ENCODE peak calls at places on chromosomes 3 and 15, in seven cellular contexts. G is esophagus squamous epithelium, O is substantia nigra, A is M059J, J is anterior cingulate cortex, F is mucosa of descending colon, Q is frontal cortex. P is an unnamed sample.

GRCh38 chr15:52464478-52464877 is 64.2 kb downstream of the MYO5A start:
- DNase-seq in G (no peak), O (no peak), A (no peak), J (no peak), F (no peak), Q (no peak), P (no peak)

GRCh38 chr3:27080126-27080525 is 289.1 kb downstream of the NEK10 start:
- DNase-seq in G (no peak), O (no peak), A (peak), J (no peak), F (no peak), Q (no peak), P (no peak)

GRCh38 chr3:56971261-56971660 is 89.2 kb upstream of the SPATA12 start:
- DNase-seq in G (no peak), O (no peak), A (no peak), J (no peak), F (no peak), Q (no peak), P (no peak)

GRCh38 chr3:111917300-111917699 is 58.2 kb downstream of the PHLDB2 start:
- DNase-seq in G (no peak), O (no peak), A (peak), J (no peak), F (no peak), Q (no peak), P (no peak)

GRCh38 chr15:99343836-99344551 is 92.7 kb downstream of the LRRC28 start:
- DNase-seq in G (no peak), O (peak), A (no peak), J (peak), F (peak), Q (no peak), P (peak)

GRCh38 chr15:49247556-49248102 is 77.6 kb downstream of the GALK2 start:
- DNase-seq in G (no peak), O (no peak), A (no peak), J (no peak), F (no peak), Q (no peak), P (no peak)

GRCh38 chr15:66387176-66388056 is 704 bp downstream of the MAP2K1 start:
- DNase-seq in G (no peak), O (peak), A (peak), J (peak), F (peak), Q (peak), P (peak)

GRCh38 chr15:35127717-35128116 is 42.6 kb upstream of the NANOGP8 start:
- DNase-seq in G (no peak), O (no peak), A (no peak), J (no peak), F (no peak), Q (no peak), P (no peak)

GRCh38 chr15:43948691-43949325 is 122.0 kb downstream of the WDR76 start:
- DNase-seq in G (no peak), O (no peak), A (peak), J (no peak), F (no peak), Q (no peak), P (no peak)

GRCh38 chr15:38201714-38202113 is 50.9 kb upstream of the SPRED1 start:
- DNase-seq in G (no peak), O (no peak), A (no peak), J (no peak), F (no peak), Q (no peak), P (no peak)

GRCh38 chr3:156151824-156152428 is 31.5 kb downstream of the KCNAB1 start:
- DNase-seq in G (no peak), O (peak), A (peak), J (peak), F (peak), Q (no peak), P (peak)

GRCh38 chr15:53752406-53752805 is 7.1 kb downstream of the WDR72 start:
- DNase-seq in G (no peak), O (no peak), A (no peak), J (no peak), F (no peak), Q (no peak), P (no peak)

GRCh38 chr3:139342054-139342453 is 1.8 kb upstream of the MRPS22 start:
- DNase-seq in G (no peak), O (no peak), A (no peak), J (no peak), F (no peak), Q (no peak), P (no peak)

GRCh38 chr15:87935583-87935982 is 321.0 kb downstream of the NTRK3 start:
- DNase-seq in G (no peak), O (no peak), A (no peak), J (no peak), F (no peak), Q (no peak), P (no peak)

GRCh38 chr3:9223683-9224082 is 25.8 kb downstream of the SRGAP3 start:
- DNase-seq in G (no peak), O (no peak), A (no peak), J (no peak), F (no peak), Q (no peak), P (no peak)

GRCh38 chr15:31586841-31587240 is 260.2 kb downstream of the KLF13 start:
- DNase-seq in G (no peak), O (no peak), A (peak), J (no peak), F (no peak), Q (no peak), P (no peak)

GRCh38 chr3:57820479-57820878 is 64.4 kb downstream of the SLMAP start:
- DNase-seq in G (no peak), O (no peak), A (no peak), J (no peak), F (no peak), Q (no peak), P (peak)

GRCh38 chr3:70885636-70886035 is 573.2 kb upstream of the MDFIC2 start:
- DNase-seq in G (no peak), O (no peak), A (no peak), J (no peak), F (no peak), Q (no peak), P (no peak)

GRCh38 chr15:74400313-74400850 is 32.9 kb upstream of the CYP11A1 start:
- DNase-seq in G (no peak), O (no peak), A (peak), J (no peak), F (no peak), Q (no peak), P (no peak)

GRCh38 chr3:40079203-40079844 is 230.2 kb upstream of the EIF1B start:
- DNase-seq in G (no peak), O (no peak), A (peak), J (no peak), F (no peak), Q (no peak), P (no peak)

P was measured in NCI-H1105 treated with DMSO at 0.1 percent for 48 hours.